ENCODE peak calls at places on chromosomes 3 and 15, in eight cellular contexts. One of them, this sample, is unnamed.

GRCh38 chr3:9066775-9067174 is 103.5 kb upstream of the RAD18 start:
- DNase-seq in esophagus squamous epithelium: no peak
- DNase-seq in cardiac muscle cell: no peak
- DNase-seq in pancreas: no peak
- DNase-seq in osteoblast: no peak
- DNase-seq in breast epithelium: no peak
- DNase-seq in GM12878: no peak
- DNase-seq in OCI-LY7: no peak
- DNase-seq in this sample: no peak

GRCh38 chr3:189806171-189806951 is 175.2 kb downstream of the TP63 start:
- DNase-seq in esophagus squamous epithelium: no peak
- DNase-seq in cardiac muscle cell: peak; percentile 7
- DNase-seq in pancreas: no peak
- DNase-seq in osteoblast: peak; percentile 15
- DNase-seq in breast epithelium: no peak
- DNase-seq in GM12878: no peak
- DNase-seq in OCI-LY7: no peak
- DNase-seq in this sample: no peak

GRCh38 chr15:58221591-58222241 is 83.5 kb downstream of the AQP9 start:
- DNase-seq in esophagus squamous epithelium: no peak
- DNase-seq in cardiac muscle cell: peak; percentile 53
- DNase-seq in pancreas: no peak
- DNase-seq in osteoblast: no peak
- DNase-seq in breast epithelium: no peak
- DNase-seq in GM12878: no peak
- DNase-seq in OCI-LY7: peak; percentile 6
- DNase-seq in this sample: no peak

GRCh38 chr15:78148392-78149067 is 632 bp upstream of the IDH3A start:
- DNase-seq in esophagus squamous epithelium: no peak
- DNase-seq in cardiac muscle cell: peak; percentile 10
- DNase-seq in pancreas: no peak
- DNase-seq in osteoblast: no peak
- DNase-seq in breast epithelium: no peak
- DNase-seq in GM12878: no peak
- DNase-seq in OCI-LY7: no peak
- DNase-seq in this sample: no peak

GRCh38 chr3:107753494-107753893 is 230.7 kb downstream of the BBX start:
- DNase-seq in esophagus squamous epithelium: no peak
- DNase-seq in cardiac muscle cell: peak; percentile 47
- DNase-seq in pancreas: no peak
- DNase-seq in osteoblast: no peak
- DNase-seq in breast epithelium: no peak
- DNase-seq in GM12878: no peak
- DNase-seq in OCI-LY7: peak; percentile 35
- DNase-seq in this sample: no peak

GRCh38 chr3:150022406-150023238 is 51.9 kb upstream of the PFN2 start:
- DNase-seq in esophagus squamous epithelium: no peak
- DNase-seq in cardiac muscle cell: peak; percentile 40
- DNase-seq in pancreas: no peak
- DNase-seq in osteoblast: no peak
- DNase-seq in breast epithelium: no peak
- DNase-seq in GM12878: peak; percentile 23
- DNase-seq in OCI-LY7: peak; percentile 33
- DNase-seq in this sample: no peak

GRCh38 chr3:143628971-143629370 is 219.3 kb downstream of the SLC9A9 start:
- DNase-seq in esophagus squamous epithelium: no peak
- DNase-seq in cardiac muscle cell: no peak
- DNase-seq in pancreas: no peak
- DNase-seq in osteoblast: no peak
- DNase-seq in breast epithelium: no peak
- DNase-seq in GM12878: no peak
- DNase-seq in OCI-LY7: no peak
- DNase-seq in this sample: no peak

GRCh38 chr3:155078959-155079794 is 942 bp upstream of the MME start:
- DNase-seq in esophagus squamous epithelium: no peak
- DNase-seq in cardiac muscle cell: peak; percentile 36
- DNase-seq in pancreas: no peak
- DNase-seq in osteoblast: peak; percentile 74
- DNase-seq in breast epithelium: peak; percentile 18
- DNase-seq in GM12878: no peak
- DNase-seq in OCI-LY7: peak; percentile 76
- DNase-seq in this sample: no peak

GRCh38 chr15:40340038-40340739 is 550 bp downstream of the CCDC9B start:
- DNase-seq in esophagus squamous epithelium: no peak
- DNase-seq in cardiac muscle cell: peak; percentile 82
- DNase-seq in pancreas: no peak
- DNase-seq in osteoblast: peak; percentile 96
- DNase-seq in breast epithelium: no peak
- DNase-seq in GM12878: no peak
- DNase-seq in OCI-LY7: no peak
- DNase-seq in this sample: peak; percentile 81

GRCh38 chr3:109050591-109051167 is 67.3 kb downstream of the MORC1 start:
- DNase-seq in esophagus squamous epithelium: no peak
- DNase-seq in cardiac muscle cell: peak; percentile 49
- DNase-seq in pancreas: no peak
- DNase-seq in osteoblast: peak; percentile 56
- DNase-seq in breast epithelium: no peak
- DNase-seq in GM12878: no peak
- DNase-seq in OCI-LY7: peak; percentile 38
- DNase-seq in this sample: no peak

GRCh38 chr15:39084683-39085530 is 496.0 kb upstream of the THBS1 start:
- DNase-seq in esophagus squamous epithelium: no peak
- DNase-seq in cardiac muscle cell: peak; percentile 95
- DNase-seq in pancreas: no peak
- DNase-seq in osteoblast: peak; percentile 39
- DNase-seq in breast epithelium: no peak
- DNase-seq in GM12878: no peak
- DNase-seq in OCI-LY7: no peak
- DNase-seq in this sample: no peak

GRCh38 chr3:59167756-59168155 is 117.9 kb upstream of the CFAP20DC start:
- DNase-seq in esophagus squamous epithelium: no peak
- DNase-seq in cardiac muscle cell: no peak
- DNase-seq in pancreas: no peak
- DNase-seq in osteoblast: no peak
- DNase-seq in breast epithelium: no peak
- DNase-seq in GM12878: no peak
- DNase-seq in OCI-LY7: no peak
- DNase-seq in this sample: no peak

GRCh38 chr3:124859025-124859424 is 28.1 kb downstream of the ITGB5 start:
- DNase-seq in esophagus squamous epithelium: no peak
- DNase-seq in cardiac muscle cell: peak; percentile 49
- DNase-seq in pancreas: no peak
- DNase-seq in osteoblast: peak; percentile 80
- DNase-seq in breast epithelium: no peak
- DNase-seq in GM12878: no peak
- DNase-seq in OCI-LY7: no peak
- DNase-seq in this sample: no peak

GRCh38 chr3:85342915-85343314 is 384.1 kb downstream of the CADM2 start:
- DNase-seq in esophagus squamous epithelium: no peak
- DNase-seq in cardiac muscle cell: no peak
- DNase-seq in pancreas: no peak
- DNase-seq in osteoblast: no peak
- DNase-seq in breast epithelium: no peak
- DNase-seq in GM12878: no peak
- DNase-seq in OCI-LY7: peak; percentile 2
- DNase-seq in this sample: no peak

GRCh38 chr3:47283596-47284364 is 1.0 kb downstream of the KLHL18 start:
- DNase-seq in esophagus squamous epithelium: no peak
- DNase-seq in cardiac muscle cell: no peak
- DNase-seq in pancreas: peak; percentile 60
- DNase-seq in osteoblast: no peak
- DNase-seq in breast epithelium: no peak
- DNase-seq in GM12878: no peak
- DNase-seq in OCI-LY7: peak; percentile 52
- DNase-seq in this sample: no peak

GRCh38 chr3:177772908-177773557 is 575.8 kb upstream of the TBL1XR1 start:
- DNase-seq in esophagus squamous epithelium: no peak
- DNase-seq in cardiac muscle cell: no peak
- DNase-seq in pancreas: no peak
- DNase-seq in osteoblast: no peak
- DNase-seq in breast epithelium: no peak
- DNase-seq in GM12878: no peak
- DNase-seq in OCI-LY7: peak; percentile 19
- DNase-seq in this sample: no peak

GRCh38 chr3:45992820-45993219 is 2.8 kb downstream of the FYCO1 start:
- DNase-seq in esophagus squamous epithelium: no peak
- DNase-seq in cardiac muscle cell: peak; percentile 70
- DNase-seq in pancreas: no peak
- DNase-seq in osteoblast: peak; percentile 87
- DNase-seq in breast epithelium: no peak
- DNase-seq in GM12878: no peak
- DNase-seq in OCI-LY7: no peak
- DNase-seq in this sample: no peak

GRCh38 chr15:32849769-32850668 is 132.2 kb downstream of the GREM1 start:
- DNase-seq in esophagus squamous epithelium: no peak
- DNase-seq in cardiac muscle cell: peak; percentile 93
- DNase-seq in pancreas: no peak
- DNase-seq in osteoblast: peak; percentile 82
- DNase-seq in breast epithelium: no peak
- DNase-seq in GM12878: no peak
- DNase-seq in OCI-LY7: no peak
- DNase-seq in this sample: no peak

GRCh38 chr15:20358781-20359414 is 182.7 kb downstream of the GOLGA6L6 start:
- DNase-seq in esophagus squamous epithelium: no peak
- DNase-seq in cardiac muscle cell: no peak
- DNase-seq in pancreas: no peak
- DNase-seq in osteoblast: peak; percentile 75
- DNase-seq in breast epithelium: no peak
- DNase-seq in GM12878: no peak
- DNase-seq in OCI-LY7: no peak
- DNase-seq in this sample: no peak
- H3K9me3 ChIP-seq in esophagus squamous epithelium: peaks cover 5% of the 10 kb centered on the region
- H3K9me3 ChIP-seq in cardiac muscle cell: peaks cover 23% of the 10 kb centered on the region
- H3K9me3 ChIP-seq in pancreas: no peaks in the 10 kb centered on the region
- H3K9me3 ChIP-seq in osteoblast: peaks cover 21% of the 10 kb centered on the region
- H3K9me3 ChIP-seq in breast epithelium: no peaks in the 10 kb centered on the region
- H3K9me3 ChIP-seq in GM12878: no peaks in the 10 kb centered on the region
- H3K9me3 ChIP-seq in OCI-LY7: peaks cover 5% of the 10 kb centered on the region
- H3K9me3 ChIP-seq in this sample: no peaks in the 10 kb centered on the region

GRCh38 chr3:10389995-10390394 is 69.1 kb upstream of the SEC13 start:
- DNase-seq in esophagus squamous epithelium: no peak
- DNase-seq in cardiac muscle cell: no peak
- DNase-seq in pancreas: peak; percentile 9
- DNase-seq in osteoblast: no peak
- DNase-seq in breast epithelium: no peak
- DNase-seq in GM12878: peak; percentile 61
- DNase-seq in OCI-LY7: peak; percentile 94
- DNase-seq in this sample: no peak
- H3K9me3 ChIP-seq in esophagus squamous epithelium: peaks cover 30% of the 10 kb centered on the region
- H3K9me3 ChIP-seq in cardiac muscle cell: no peaks in the 10 kb centered on the region
- H3K9me3 ChIP-seq in pancreas: no peaks in the 10 kb centered on the region
- H3K9me3 ChIP-seq in osteoblast: peaks cover 27% of the 10 kb centered on the region
- H3K9me3 ChIP-seq in breast epithelium: peaks cover 51% of the 10 kb centered on the region
- H3K9me3 ChIP-seq in GM12878: no peaks in the 10 kb centered on the region
- H3K9me3 ChIP-seq in OCI-LY7: no peaks in the 10 kb centered on the region
- H3K9me3 ChIP-seq in this sample: peaks cover 3% of the 10 kb centered on the region

GRCh38 chr15:46456431-46456830 is 821.6 kb downstream of the SQOR start:
- DNase-seq in esophagus squamous epithelium: no peak
- DNase-seq in cardiac muscle cell: no peak
- DNase-seq in pancreas: no peak
- DNase-seq in osteoblast: no peak
- DNase-seq in breast epithelium: no peak
- DNase-seq in GM12878: no peak
- DNase-seq in OCI-LY7: no peak
- DNase-seq in this sample: no peak

GRCh38 chr15:46450112-46450809 is 815.4 kb downstream of the SQOR start:
- DNase-seq in esophagus squamous epithelium: no peak
- DNase-seq in cardiac muscle cell: no peak
- DNase-seq in pancreas: no peak
- DNase-seq in osteoblast: no peak
- DNase-seq in breast epithelium: no peak
- DNase-seq in GM12878: no peak
- DNase-seq in OCI-LY7: no peak
- DNase-seq in this sample: no peak

GRCh38 chr15:46450810-46451182 is 816.0 kb downstream of the SQOR start:
- DNase-seq in esophagus squamous epithelium: no peak
- DNase-seq in cardiac muscle cell: no peak
- DNase-seq in pancreas: no peak
- DNase-seq in osteoblast: no peak
- DNase-seq in breast epithelium: no peak
- DNase-seq in GM12878: no peak
- DNase-seq in OCI-LY7: no peak
- DNase-seq in this sample: no peak

GRCh38 chr15:46452297-46452820 is 817.5 kb downstream of the SQOR start:
- DNase-seq in esophagus squamous epithelium: no peak
- DNase-seq in cardiac muscle cell: no peak
- DNase-seq in pancreas: no peak
- DNase-seq in osteoblast: no peak
- DNase-seq in breast epithelium: no peak
- DNase-seq in GM12878: no peak
- DNase-seq in OCI-LY7: no peak
- DNase-seq in this sample: no peak
- H3K9me3 ChIP-seq in esophagus squamous epithelium: no peaks in the 10 kb centered on the region
- H3K9me3 ChIP-seq in cardiac muscle cell: no peaks in the 10 kb centered on the region
- H3K9me3 ChIP-seq in pancreas: no peaks in the 10 kb centered on the region
- H3K9me3 ChIP-seq in osteoblast: peaks cover 3% of the 10 kb centered on the region
- H3K9me3 ChIP-seq in breast epithelium: no peaks in the 10 kb centered on the region
- H3K9me3 ChIP-seq in GM12878: no peaks in the 10 kb centered on the region
- H3K9me3 ChIP-seq in OCI-LY7: no peaks in the 10 kb centered on the region
- H3K9me3 ChIP-seq in this sample: no peaks in the 10 kb centered on the region

GRCh38 chr15:46795685-46796084 is 921.6 kb upstream of the SEMA6D start:
- DNase-seq in esophagus squamous epithelium: no peak
- DNase-seq in cardiac muscle cell: no peak
- DNase-seq in pancreas: no peak
- DNase-seq in osteoblast: no peak
- DNase-seq in breast epithelium: no peak
- DNase-seq in GM12878: no peak
- DNase-seq in OCI-LY7: no peak
- DNase-seq in this sample: no peak
- H3K9me3 ChIP-seq in esophagus squamous epithelium: peaks cover 8% of the 10 kb centered on the region
- H3K9me3 ChIP-seq in cardiac muscle cell: no peaks in the 10 kb centered on the region
- H3K9me3 ChIP-seq in pancreas: no peaks in the 10 kb centered on the region
- H3K9me3 ChIP-seq in osteoblast: no peaks in the 10 kb centered on the region
- H3K9me3 ChIP-seq in breast epithelium: no peaks in the 10 kb centered on the region
- H3K9me3 ChIP-seq in GM12878: no peaks in the 10 kb centered on the region
- H3K9me3 ChIP-seq in OCI-LY7: no peaks in the 10 kb centered on the region
- H3K9me3 ChIP-seq in this sample: no peaks in the 10 kb centered on the region

GRCh38 chr3:35137612-35138011 is 501.7 kb upstream of the ARPP21 start:
- DNase-seq in esophagus squamous epithelium: no peak
- DNase-seq in cardiac muscle cell: no peak
- DNase-seq in pancreas: no peak
- DNase-seq in osteoblast: no peak
- DNase-seq in breast epithelium: no peak
- DNase-seq in GM12878: no peak
- DNase-seq in OCI-LY7: no peak
- DNase-seq in this sample: no peak

GRCh38 chr3:35141406-35141805 is 497.9 kb upstream of the ARPP21 start:
- DNase-seq in esophagus squamous epithelium: no peak
- DNase-seq in cardiac muscle cell: peak; percentile 13
- DNase-seq in pancreas: no peak
- DNase-seq in osteoblast: no peak
- DNase-seq in breast epithelium: no peak
- DNase-seq in GM12878: no peak
- DNase-seq in OCI-LY7: no peak
- DNase-seq in this sample: no peak
- H3K9me3 ChIP-seq in esophagus squamous epithelium: no peaks in the 10 kb centered on the region
- H3K9me3 ChIP-seq in cardiac muscle cell: no peaks in the 10 kb centered on the region
- H3K9me3 ChIP-seq in pancreas: no peaks in the 10 kb centered on the region
- H3K9me3 ChIP-seq in osteoblast: peaks cover 5% of the 10 kb centered on the region
- H3K9me3 ChIP-seq in breast epithelium: peaks cover 5% of the 10 kb centered on the region
- H3K9me3 ChIP-seq in GM12878: no peaks in the 10 kb centered on the region
- H3K9me3 ChIP-seq in OCI-LY7: no peaks in the 10 kb centered on the region
- H3K9me3 ChIP-seq in this sample: no peaks in the 10 kb centered on the region